ENCODE peak calls at places on chromosomes 1 and 21, in four cellular contexts. C is breast epithelium, J is tibial artery, S is fibroblast of lung. G is an unnamed sample. For H3K27me3 and H3K4me1, the result is how much of the 10 kb centered on the place peaks cover.

GRCh38 chr1:200488375-200489165 is 78.7 kb upstream of the ZNF281 start:
- DNase-seq in J (peak), C (no peak), S (peak), G (no peak)

GRCh38 chr21:36422279-36423098 is 37.3 kb downstream of the CHAF1B start:
- DNase-seq in S (peak), C (peak), J (no peak), G (peak)

GRCh38 chr1:33429846-33430750 is 797 bp downstream of the PHC2 start:
- DNase-seq in J (no peak), S (no peak), C (no peak), G (peak)

GRCh38 chr1:88088481-88088880 is 595.6 kb upstream of the PKN2 start:
- DNase-seq in S (no peak), J (no peak), C (no peak), G (no peak)

GRCh38 chr1:40030528-40031135 is 9.9 kb upstream of the CAP1 start:
- DNase-seq in S (peak), C (no peak), J (no peak), G (no peak)

GRCh38 chr21:41643246-41643966 is 123.4 kb downstream of the RIPK4 start:
- DNase-seq in C (no peak), J (no peak), S (peak), G (no peak)

GRCh38 chr1:84573481-84573966 is 716 bp downstream of the CTBS start:
- DNase-seq in C (no peak), S (no peak), J (no peak), G (no peak)

GRCh38 chr1:15168479-15168878 is 14.9 kb downstream of the TMEM51 start:
- DNase-seq in C (no peak), J (no peak), S (peak), G (no peak)

GRCh38 chr1:48228156-48228555 is 5.6 kb downstream of the SLC5A9 start:
- DNase-seq in J (no peak), S (no peak), C (no peak), G (no peak)

GRCh38 chr1:180254496-180254819 is 24.4 kb downstream of the LHX4 start:
- DNase-seq in C (no peak), J (no peak), S (no peak), G (no peak)
- H3K27me3 ChIP-seq in C (under half), J (under half), S (under half), G (half or more)

GRCh38 chr21:33378081-33378480 is 25.1 kb upstream of the IFNGR2 start:
- DNase-seq in J (no peak), C (no peak), S (no peak), G (no peak)
- H3K4me1 ChIP-seq in J (under half), C (under half), S (under half), G (half or more)

DNA sequence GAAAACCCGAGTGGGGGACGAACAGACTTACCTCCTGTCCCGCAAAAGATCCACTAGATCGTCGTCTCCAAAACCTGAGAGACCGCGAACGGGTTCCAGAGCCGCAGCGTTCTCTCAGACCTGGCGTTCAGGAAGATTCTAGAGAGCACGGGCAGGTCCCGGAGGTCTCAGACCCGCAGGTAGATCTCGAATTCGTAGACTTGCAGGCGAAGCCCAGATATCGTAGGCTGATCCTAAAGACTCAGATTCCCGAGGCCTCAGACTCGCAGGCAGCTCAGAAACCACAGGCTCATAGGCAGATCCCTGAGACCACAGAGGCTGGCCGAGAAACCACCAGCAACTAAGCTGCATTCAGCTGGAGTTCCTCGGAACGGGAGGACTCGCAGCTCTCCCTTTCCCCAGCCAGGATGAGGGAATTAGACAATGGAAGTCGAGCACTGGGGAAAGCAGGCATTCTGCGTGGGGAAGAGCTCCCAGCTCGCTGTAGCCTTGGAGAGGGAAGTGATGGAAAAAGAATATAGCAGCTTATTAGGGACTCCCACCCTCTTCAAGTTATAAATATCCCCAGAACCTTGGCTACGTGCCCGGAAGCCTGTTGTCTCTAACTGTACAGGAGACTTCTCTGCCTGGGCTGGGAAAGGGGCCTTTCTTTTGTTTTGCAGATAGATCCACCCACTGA is at the start of gene ZNF436:
- DNase-seq in J (peak), S (peak), C (peak), G (peak)
- H3K27me3 ChIP-seq in J (under half), S (under half), C (under half), G (under half)

GRCh38 chr1:6223617-6224016 is 12.1 kb downstream of the ICMT start:
- DNase-seq in C (no peak), S (no peak), J (no peak), G (no peak)

GRCh38 chr1:6221210-6221784 is 14.5 kb downstream of the ICMT start:
- DNase-seq in S (no peak), C (no peak), J (no peak), G (no peak)

GRCh38 chr1:6225651-6226050 is 10.1 kb downstream of the ICMT start:
- DNase-seq in C (no peak), J (no peak), S (no peak), G (no peak)

GRCh38 chr1:6222644-6223043 is 13.1 kb downstream of the ICMT start:
- DNase-seq in S (peak), C (no peak), J (peak), G (no peak)

GRCh38 chr1:6224733-6225132 is 11.0 kb downstream of the ICMT start:
- DNase-seq in C (no peak), S (no peak), J (no peak), G (no peak)
- H3K4me1 ChIP-seq in C (under half), S (under half), J (under half), G (under half)

G was measured in lower lobe of right lung.